ENCODE peak calls at places on chromosomes 4 and X, in ten cellular contexts. L is HFF-Myc; M is kidney tubule cell; D is NCI-H1092; E is endodermal cell; N is cardiac fibroblast; R is AG08396; C is effector CD4-positive, alpha-beta T cell; Y is SW 1271; Z is activated gamma-delta T cell treated with Interleukin-2 at 50 U/mL for 16 hours. Q is an unnamed sample.

GRCh38 chr4:15244354-15244753 is 183.5 kb upstream of the C1QTNF7 start:
- DNase-seq in L (no peak), M (peak; percentile 61), D (no peak), E (no peak), N (peak; percentile 38), R (no peak), C (no peak), Y (no peak), Z (no peak), Q (no peak)

GRCh38 chr4:36039031-36039430 is 205.3 kb downstream of the ARAP2 start:
- DNase-seq in L (no peak), M (peak; percentile 19), D (no peak), E (no peak), N (no peak), R (no peak), C (no peak), Y (no peak), Z (no peak), Q (peak; percentile 42)

GRCh38 chr4:10716163-10716562 is 31.6 kb upstream of the CLNK start:
- DNase-seq in L (no peak), M (no peak), D (no peak), E (no peak), N (no peak), R (no peak), C (no peak), Y (no peak), Z (no peak), Q (no peak)

GRCh38 chrX:80648023-80648422 is 161.7 kb downstream of the BRWD3 start:
- DNase-seq in L (no peak), M (peak; percentile 19), D (no peak), E (no peak), N (peak; percentile 29), R (peak; percentile 11), C (no peak), Y (no peak), Z (no peak), Q (peak; percentile 2)

GRCh38 chrX:144791298-144791697 is 456.0 kb upstream of the SPANXN1 start:
- DNase-seq in L (no peak), M (peak; percentile 27), D (no peak), E (no peak), N (no peak), R (no peak), C (no peak), Y (no peak), Z (no peak), Q (no peak)

GRCh38 chr4:2591189-2591588 is 54.7 kb downstream of the FAM193A start:
- DNase-seq in L (no peak), M (no peak), D (no peak), E (peak; percentile 84), N (peak; percentile 77), R (no peak), C (no peak), Y (no peak), Z (no peak), Q (peak; percentile 67)

GRCh38 chr4:144709159-144709558 is 63.2 kb downstream of the HHIP start:
- DNase-seq in L (peak; percentile 66), M (peak; percentile 96), D (no peak), E (peak; percentile 88), N (peak; percentile 46), R (peak; percentile 13), C (no peak), Y (peak; percentile 78), Z (no peak), Q (peak; percentile 13)

GRCh38 chr4:10098770-10099139 is 17.8 kb downstream of the WDR1 start:
- DNase-seq in L (peak; percentile 54), M (peak; percentile 60), D (no peak), E (no peak), N (no peak), R (peak; percentile 46), C (peak; percentile 36), Y (no peak), Z (peak; percentile 39), Q (no peak)

GRCh38 chrX:152865232-152865920 is 32.5 kb upstream of the ZNF185 start:
- DNase-seq in L (no peak), M (no peak), D (no peak), E (no peak), N (no peak), R (no peak), C (no peak), Y (no peak), Z (no peak), Q (no peak)

GRCh38 chr4:141637565-141637964 is 1.2 kb downstream of the IL15 start:
- DNase-seq in L (no peak), M (no peak), D (no peak), E (no peak), N (no peak), R (no peak), C (no peak), Y (no peak), Z (no peak), Q (no peak)

GRCh38 chrX:8887004-8887403 is 85.8 kb upstream of the FAM9A start:
- DNase-seq in L (no peak), M (no peak), D (no peak), E (no peak), N (no peak), R (no peak), C (no peak), Y (no peak), Z (no peak), Q (no peak)

GRCh38 chrX:54978448-54978847 is 15.5 kb downstream of the PFKFB1 start:
- DNase-seq in L (no peak), M (peak; percentile 75), D (no peak), E (no peak), N (peak; percentile 0), R (no peak), C (no peak), Y (no peak), Z (no peak), Q (no peak)

GRCh38 chr4:156169011-156169410 is 215.3 kb upstream of the CTSO start:
- DNase-seq in L (peak; percentile 56), M (peak; percentile 63), D (peak; percentile 39), E (peak; percentile 67), N (peak; percentile 88), R (peak; percentile 49), C (no peak), Y (peak; percentile 4), Z (no peak), Q (peak; percentile 73)

GRCh38 chr4:7167706-7168105 is 24.6 kb upstream of the SORCS2 start:
- DNase-seq in L (no peak), M (no peak), D (no peak), E (peak; percentile 38), N (no peak), R (no peak), C (no peak), Y (peak; percentile 11), Z (no peak), Q (no peak)

GRCh38 chr4:56907489-56908205 is at the start of gene REST:
- DNase-seq in L (no peak), M (peak; percentile 83), D (no peak), E (peak; percentile 97), N (peak; percentile 76), R (peak; percentile 92), C (peak; percentile 73), Y (peak; percentile 33), Z (peak; percentile 78), Q (peak; percentile 97)

GRCh38 chr4:140719022-140719421 is 37.2 kb downstream of the TBC1D9 start:
- DNase-seq in L (no peak), M (peak; percentile 73), D (no peak), E (no peak), N (peak; percentile 67), R (peak; percentile 13), C (no peak), Y (no peak), Z (no peak), Q (no peak)

GRCh38 chrX:48676893-48677270 is 6.7 kb upstream of the WAS start:
- DNase-seq in L (no peak), M (peak; percentile 5), D (no peak), E (peak; percentile 72), N (no peak), R (no peak), C (no peak), Y (no peak), Z (no peak), Q (peak; percentile 16)

GRCh38 chr4:168857546-168858314 is 152.3 kb downstream of the CBR4 start:
- DNase-seq in L (no peak), M (no peak), D (no peak), E (no peak), N (peak; percentile 71), R (peak; percentile 44), C (no peak), Y (no peak), Z (no peak), Q (no peak)

GRCh38 chrX:39973810-39974209 is 123.9 kb downstream of the BCOR start:
- DNase-seq in L (no peak), M (no peak), D (no peak), E (no peak), N (no peak), R (no peak), C (no peak), Y (no peak), Z (no peak), Q (no peak)

GRCh38 chrX:11130142-11130541 is 19.0 kb downstream of the HCCS start:
- DNase-seq in L (no peak), M (no peak), D (no peak), E (no peak), N (no peak), R (no peak), C (no peak), Y (no peak), Z (no peak), Q (no peak)

GRCh38 chrX:45762699-45763647 is 562.3 kb upstream of the DIPK2B start:
- DNase-seq in L (no peak), M (no peak), D (no peak), E (no peak), N (no peak), R (no peak), C (no peak), Y (no peak), Z (no peak), Q (no peak)

Q was measured in GM23338.